ENCODE peak calls at places on chromosomes 1 and 21, in five cellular contexts. E is hepatocyte, B is cardiac fibroblast, J is IMR-90, T is aorta. P is an unnamed sample.

GRCh38 chr1:203281851-203282661 is 23.3 kb upstream of the BTG2 start:
- DNase-seq in T (peak), E (peak), B (no peak), J (no peak), P (no peak)

GRCh38 chr1:200207711-200208126 is 180.2 kb downstream of the NR5A2 start:
- DNase-seq in E (no peak), T (no peak), B (no peak), J (peak), P (peak)

GRCh38 chr1:114033219-114033706 is 54.0 kb downstream of the OLFML3 start:
- DNase-seq in B (peak), J (no peak), T (no peak), E (peak), P (no peak)

GRCh38 chr1:15154480-15155036 is 1.0 kb downstream of the TMEM51 start:
- DNase-seq in J (no peak), T (peak), B (no peak), E (peak), P (no peak)

GRCh38 chr1:230288641-230289349 is 137.3 kb downstream of the PGBD5 start:
- DNase-seq in E (no peak), B (peak), J (peak), T (peak), P (no peak)

GRCh38 chr1:152786077-152786476 is at the start of gene LCE1E:
- DNase-seq in T (no peak), E (no peak), B (no peak), J (no peak), P (no peak)

GRCh38 chr1:33155877-33156538 is 25.8 kb downstream of the TRIM62 start:
- DNase-seq in E (no peak), J (no peak), B (no peak), T (no peak), P (no peak)

GRCh38 chr1:36295390-36295789 is 10.8 kb upstream of the SH3D21 start:
- DNase-seq in J (no peak), B (no peak), E (no peak), T (no peak), P (no peak)

GRCh38 chr1:207826557-207827487 is 75.0 kb downstream of the CD46 start:
- DNase-seq in J (no peak), B (no peak), E (peak), T (no peak), P (no peak)

GRCh38 chr21:40466893-40467483 is 380.0 kb downstream of the DSCAM start:
- DNase-seq in J (no peak), B (peak), T (no peak), E (peak), P (no peak)

GRCh38 chr1:230310381-230311163 is 115.6 kb downstream of the PGBD5 start:
- DNase-seq in J (peak), T (peak), B (peak), E (peak), P (no peak)

GRCh38 chr21:45390831-45391742 is 13.9 kb upstream of the COL18A1 start:
- DNase-seq in B (no peak), J (no peak), E (no peak), T (peak), P (no peak)

GRCh38 chr21:46055863-46056281 is 42.0 kb upstream of the COL6A2 start:
- DNase-seq in J (peak), E (no peak), T (peak), B (peak), P (no peak)

GRCh38 chr1:12039141-12039525 is 19.8 kb downstream of the MIIP start:
- DNase-seq in J (no peak), B (no peak), E (no peak), T (no peak), P (no peak)

GRCh38 chr1:56019472-56019871 is 559.9 kb downstream of the PLPP3 start:
- DNase-seq in E (no peak), T (no peak), B (no peak), J (peak), P (no peak)

GRCh38 chr21:34698270-34699015 is 29.6 kb downstream of the CLIC6 start:
- DNase-seq in T (no peak), J (no peak), E (no peak), B (no peak), P (no peak)

GRCh38 chr1:21534674-21535378 is 25.6 kb downstream of the ALPL start:
- DNase-seq in B (peak), J (peak), T (no peak), E (peak), P (no peak)

GRCh38 chr1:177466286-177466685 is 295.5 kb downstream of the BRINP2 start:
- DNase-seq in J (no peak), T (no peak), B (no peak), E (no peak), P (no peak)

GRCh38 chr1:37020653-37021277 is 13.6 kb downstream of the GRIK3 start:
- DNase-seq in B (no peak), T (no peak), J (no peak), E (peak), P (no peak)

GRCh38 chr21:46111857-46112730 is 14.2 kb downstream of the COL6A2 start:
- DNase-seq in B (no peak), T (peak), E (no peak), J (no peak), P (no peak)

GRCh38 chr1:22177354-22178003 is 34.6 kb upstream of the WNT4 start:
- DNase-seq in B (no peak), T (no peak), J (no peak), E (no peak), P (no peak)

GRCh38 chr1:47507921-47508894 is 70.4 kb downstream of the FOXD2 start:
- DNase-seq in E (peak), T (peak), J (no peak), B (no peak), P (no peak)

GRCh38 chr1:25204797-25205441 is 27.4 kb downstream of the SYF2 start:
- DNase-seq in E (peak), T (peak), B (peak), J (peak), P (no peak)

GRCh38 chr1:33181906-33182305 is at the start of gene TRIM62:
- DNase-seq in J (peak), B (peak), E (peak), T (peak), P (peak)

GRCh38 chr1:171597203-171597602 is 24.8 kb upstream of the MYOCOS start:
- DNase-seq in B (no peak), E (no peak), J (no peak), T (no peak), P (no peak)

DNA sequence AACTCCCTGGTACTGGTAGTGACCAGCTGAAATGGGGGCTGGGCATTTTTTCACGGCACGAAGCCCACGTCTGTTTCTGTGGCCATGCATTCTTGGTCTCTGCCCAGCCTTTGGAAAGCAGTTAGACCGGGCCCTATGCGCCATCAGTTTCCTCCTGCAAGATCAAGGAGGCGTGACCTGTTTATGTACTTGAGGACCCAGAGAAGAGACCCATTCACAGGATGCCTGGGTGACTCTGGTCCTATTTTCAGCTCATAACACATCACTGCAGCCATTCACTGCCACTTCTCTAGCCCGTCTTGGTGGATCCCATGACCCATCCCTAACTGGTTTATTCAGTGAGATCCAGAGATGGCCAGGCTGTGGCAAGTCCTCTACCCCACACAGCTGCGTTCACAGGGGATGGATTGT is 70.4 kb downstream of the SPSB1 start:
- DNase-seq in T (no peak), E (no peak), J (no peak), B (no peak), P (no peak)
- H3K4me3 ChIP-seq in T (no peak), E (no peak), J (no peak), B (no peak), P (no peak)

GRCh38 chr1:155077758-155078495 is 710 bp upstream of the EFNA3 start:
- DNase-seq in J (no peak), E (peak), T (peak), B (no peak), P (no peak)
- H3K4me3 ChIP-seq in J (no peak), E (no peak), T (no peak), B (no peak), P (peak)

GRCh38 chr1:85581138-85581801 is 709 bp downstream of the CCN1 start:
- DNase-seq in J (peak), B (peak), E (peak), T (peak), P (peak)

GRCh38 chr1:85578321-85579295 is 2.0 kb upstream of the CCN1 start:
- DNase-seq in T (no peak), J (peak), B (peak), E (peak), P (peak)

GRCh38 chr1:85581802-85582686 is 1.5 kb downstream of the CCN1 start:
- DNase-seq in T (peak), E (peak), J (peak), B (peak), P (no peak)

GRCh38 chr1:85579619-85580018 is 942 bp upstream of the CCN1 start:
- DNase-seq in T (peak), J (peak), E (no peak), B (peak), P (no peak)

GRCh38 chr1:85580046-85580411 is 532 bp upstream of the CCN1 start:
- DNase-seq in E (peak), J (peak), B (peak), T (peak), P (peak)
- H3K4me3 ChIP-seq in E (peak), J (peak), B (peak), T (peak), P (peak)

GRCh38 chr1:227316941-227317540 is 1.3 kb downstream of the CDC42BPA start:
- DNase-seq in E (no peak), J (peak), B (peak), T (no peak), P (no peak)
- H3K4me3 ChIP-seq in E (peak), J (peak), B (peak), T (peak), P (peak)

DNA sequence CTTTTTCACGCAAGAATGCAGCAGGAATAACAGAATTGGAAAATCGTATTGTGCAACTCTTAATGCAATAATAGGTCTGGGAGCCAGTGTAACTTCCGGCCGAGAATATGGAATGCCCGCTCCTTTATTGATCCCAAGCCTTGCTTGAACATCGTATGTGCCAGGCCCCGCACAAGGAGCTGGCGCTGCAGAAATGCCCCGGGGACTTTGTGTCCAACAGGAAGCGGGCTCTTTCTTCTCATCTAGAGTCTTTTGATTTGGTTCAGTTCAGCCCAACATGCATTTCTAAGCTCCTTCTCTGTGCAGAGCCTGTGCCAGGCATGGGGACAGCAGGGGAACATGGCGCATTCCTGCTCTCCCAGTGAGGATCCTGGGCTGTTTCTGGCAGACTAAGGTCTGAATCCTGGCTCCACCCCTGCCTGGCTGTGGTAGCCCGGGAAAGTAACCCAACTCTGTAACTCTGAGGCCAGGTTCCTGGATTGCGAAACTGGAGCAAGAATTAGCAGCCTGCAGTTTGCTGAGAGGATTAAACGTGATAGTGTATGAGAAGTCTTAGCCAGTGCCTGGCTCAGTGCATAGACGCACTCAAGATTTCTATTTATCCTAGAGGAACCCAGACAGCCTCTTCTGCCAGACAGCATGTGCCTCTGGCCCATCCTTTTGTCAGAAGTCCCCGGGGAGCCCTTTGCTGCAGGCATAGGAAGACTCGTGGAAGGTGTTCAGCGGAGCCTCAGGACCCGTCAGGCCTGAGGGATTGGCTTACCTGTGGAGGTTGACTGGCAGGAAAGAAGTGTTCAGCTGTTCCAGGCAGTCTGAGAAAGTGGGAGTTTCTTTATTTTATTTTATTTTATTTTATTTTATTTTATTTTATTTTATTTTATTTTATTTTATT is 994 bp upstream of the CDCP2 start:
- DNase-seq in E (peak), J (peak), T (peak), B (peak), P (peak)
- H3K4me3 ChIP-seq in E (no peak), J (no peak), T (no peak), B (no peak), P (no peak)

GRCh38 chr1:164787834-164788231 is 228.8 kb downstream of the PBX1 start:
- DNase-seq in J (no peak), B (no peak), E (no peak), T (no peak), P (no peak)
- H3K4me3 ChIP-seq in J (no peak), B (no peak), E (no peak), T (no peak), P (no peak)

GRCh38 chr1:92487078-92487605 is 417 bp upstream of the GFI1 start:
- DNase-seq in J (no peak), E (no peak), B (no peak), T (no peak), P (no peak)
- H3K4me3 ChIP-seq in J (no peak), E (no peak), B (peak), T (no peak), P (peak)

DNA sequence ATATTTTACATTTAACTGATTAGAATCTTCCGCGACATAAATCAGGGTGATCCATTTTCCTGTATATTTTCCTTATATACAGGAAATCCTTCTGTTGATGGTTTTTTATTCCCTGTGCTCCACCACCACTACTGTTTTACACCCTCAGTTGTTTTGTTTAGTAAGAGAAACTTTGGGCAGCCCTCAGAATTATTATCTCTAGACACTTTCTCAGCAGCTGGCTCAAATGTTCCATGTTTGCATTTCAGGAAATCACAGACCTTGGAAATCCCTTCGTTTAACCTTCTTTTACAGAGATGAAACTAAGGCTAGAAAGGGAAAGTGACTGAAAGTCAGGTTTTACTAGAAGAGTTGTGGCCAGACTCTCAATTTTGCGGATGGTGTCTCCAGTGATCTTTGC is 15.2 kb downstream of the ZNF697 start:
- DNase-seq in B (peak), E (no peak), T (no peak), J (no peak), P (no peak)
- H3K4me3 ChIP-seq in B (no peak), E (no peak), T (no peak), J (no peak), P (no peak)

DNA sequence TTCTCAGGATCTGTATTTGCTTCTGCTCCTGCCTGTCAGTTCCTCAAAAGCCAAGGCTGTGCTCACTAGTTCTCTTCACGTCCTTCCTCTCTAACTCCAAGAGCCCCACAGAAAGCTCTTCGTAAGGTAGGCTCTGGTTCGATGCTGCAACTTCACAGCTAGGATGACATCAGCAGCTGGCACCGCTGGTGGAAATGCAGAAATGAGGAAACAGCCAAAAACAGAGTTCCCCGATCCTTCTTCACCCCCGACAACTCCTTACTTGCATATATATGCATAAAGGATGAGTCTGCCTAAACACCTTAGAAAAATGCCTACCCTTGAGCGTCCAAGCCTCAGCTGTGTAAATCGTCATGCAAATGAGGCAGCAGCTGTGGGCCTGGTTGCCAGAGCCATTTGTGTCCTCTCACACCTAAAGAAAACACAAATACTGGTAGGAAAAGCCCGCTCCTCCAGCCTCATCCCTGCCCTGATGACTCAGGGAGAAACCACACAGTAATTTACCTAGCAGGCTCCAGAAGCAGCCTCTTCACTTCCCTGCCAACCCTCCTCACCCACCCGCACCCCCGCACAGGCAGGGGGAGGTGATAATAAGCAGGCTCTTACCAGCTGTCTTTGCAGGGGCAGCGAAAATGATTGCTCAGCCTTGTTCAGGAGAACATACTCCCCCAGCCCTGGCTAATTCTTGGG is 28.2 kb downstream of the BATF3 start:
- DNase-seq in B (peak), T (no peak), J (peak), E (peak), P (peak)
- H3K4me3 ChIP-seq in B (no peak), T (no peak), J (no peak), E (no peak), P (no peak)